ENCODE peak calls at places on chromosomes 4 and X, in nine cellular contexts. I is body of pancreas, M is tibial nerve, Y is thyroid gland, P is endothelial cell of umbilical vein, O is heart left ventricle, G is A549, Q is adrenal gland, N is erythroblast. T is an unnamed sample.

GRCh38 chr4:139453041-139453370 is 915 bp upstream of the RAB33B start:
- DNase-seq in Y (no peak), Q (no peak), M (peak), G (peak), N (peak), O (no peak), P (no peak), I (peak), T (no peak)

GRCh38 chr4:122762520-122762919 is 30.0 kb downstream of the BBS12 start:
- DNase-seq in O (no peak), Y (no peak), G (no peak), Q (no peak), I (no peak), N (no peak), P (no peak), M (no peak), T (no peak)

GRCh38 chr4:1008840-1009646 is 2.4 kb upstream of the FGFRL1 start:
- DNase-seq in O (peak), N (no peak), G (no peak), Q (peak), I (peak), M (no peak), Y (peak), P (peak), T (no peak)

GRCh38 chr4:15378493-15378892 is 49.3 kb upstream of the C1QTNF7 start:
- DNase-seq in Y (no peak), M (no peak), I (no peak), G (no peak), Q (no peak), O (no peak), P (no peak), N (no peak), T (no peak)

GRCh38 chrX:19225906-19226305 is 103.6 kb upstream of the ADGRG2 start:
- DNase-seq in P (no peak), N (no peak), I (no peak), Q (no peak), G (peak), Y (peak), M (no peak), O (no peak), T (peak)

GRCh38 chr4:76105652-76106051 is 31.1 kb downstream of the ART3 start:
- DNase-seq in Y (no peak), P (no peak), Q (no peak), O (no peak), I (no peak), N (no peak), M (no peak), G (no peak), T (no peak)

GRCh38 chr4:156830356-156830755 is 141.2 kb downstream of the PDGFC start:
- DNase-seq in M (no peak), P (no peak), Q (no peak), I (no peak), Y (no peak), G (no peak), N (no peak), O (no peak), T (peak)

GRCh38 chr4:151952137-151952536 is 191.3 kb upstream of the GATB start:
- DNase-seq in O (no peak), N (no peak), Y (no peak), P (no peak), G (no peak), Q (no peak), I (no peak), M (no peak), T (no peak)

GRCh38 chrX:7372843-7373525 is 225.0 kb upstream of the PUDP start:
- DNase-seq in G (no peak), Q (no peak), M (no peak), I (no peak), P (no peak), N (no peak), Y (no peak), O (no peak), T (peak)

GRCh38 chr4:38846015-38846414 is 10.6 kb downstream of the TLR6 start:
- DNase-seq in O (no peak), M (no peak), I (no peak), G (no peak), Q (no peak), N (no peak), Y (no peak), P (no peak), T (no peak)

GRCh38 chrX:11164433-11164832 is 53.3 kb downstream of the HCCS start:
- DNase-seq in G (no peak), M (no peak), N (no peak), P (no peak), O (peak), Y (no peak), I (no peak), Q (no peak), T (no peak)

GRCh38 chr4:44194365-44194764 is 254.2 kb downstream of the KCTD8 start:
- DNase-seq in Q (no peak), M (no peak), Y (no peak), N (no peak), P (peak), I (no peak), G (no peak), O (no peak), T (no peak)

GRCh38 chr4:38004062-38004461 is 43.9 kb downstream of the PTTG2 start:
- DNase-seq in G (no peak), P (no peak), I (no peak), Q (no peak), Y (peak), N (no peak), M (no peak), O (no peak), T (peak)

GRCh38 chr4:118400362-118400761 is 47.6 kb upstream of the PRSS12 start:
- DNase-seq in G (no peak), Q (no peak), Y (no peak), O (no peak), N (no peak), P (no peak), I (no peak), M (no peak), T (peak)

GRCh38 chr4:152106113-152106763 is 345.4 kb upstream of the GATB start:
- DNase-seq in M (peak), P (peak), Y (peak), G (peak), I (no peak), O (peak), N (peak), Q (peak), T (peak)

GRCh38 chr4:79248610-79249009 is 77.3 kb downstream of the NAA11 start:
- DNase-seq in P (no peak), Q (no peak), G (no peak), M (no peak), O (no peak), N (no peak), Y (no peak), I (no peak), T (no peak)

GRCh38 chrX:101219840-101220191 is 230 bp downstream of the DRP2 start:
- DNase-seq in O (no peak), Q (no peak), G (no peak), I (no peak), Y (no peak), M (no peak), N (no peak), P (no peak), T (peak)
- TF ChIP-seq POLR2A in O (no peak), Q (no peak), G (no peak), I (no peak), Y (no peak), M (no peak), N (no peak), P (no peak), T (no peak)

DNA sequence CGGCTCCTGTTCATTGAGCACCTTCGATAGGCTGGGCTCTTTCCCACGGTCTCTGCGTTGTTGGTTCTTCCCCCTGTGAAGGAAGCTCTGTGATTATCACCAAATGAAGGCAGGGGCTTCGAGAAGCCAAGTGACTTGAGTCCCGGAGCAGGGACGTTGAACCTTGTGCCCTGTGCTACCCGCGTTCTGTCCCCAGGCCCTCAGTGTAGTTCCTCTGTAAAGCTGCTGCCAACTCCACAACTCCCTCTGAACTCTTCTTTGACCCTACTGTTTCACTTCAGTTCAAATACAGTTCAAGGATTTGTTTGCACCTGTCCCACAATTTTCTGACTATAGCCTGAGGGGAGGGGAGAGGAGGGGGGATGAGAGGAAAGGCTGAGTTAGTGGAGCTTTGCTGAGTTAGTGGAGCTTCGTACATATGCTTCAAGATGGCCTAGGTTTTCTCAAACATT is 630 bp upstream of the PHF8 start:
- DNase-seq in I (no peak), Y (no peak), P (no peak), N (no peak), Q (no peak), O (no peak), M (no peak), G (no peak), T (no peak)
- TF ChIP-seq POLR2A in I (no peak), Y (no peak), P (no peak), N (no peak), Q (peak), O (no peak), M (no peak), G (peak), T (no peak)

GRCh38 chr4:8084031-8084660 is 74.5 kb downstream of the ABLIM2 start:
- DNase-seq in Q (no peak), Y (no peak), O (no peak), P (no peak), M (no peak), I (no peak), N (no peak), G (no peak), T (no peak)
- TF ChIP-seq POLR2A in Q (no peak), Y (no peak), O (no peak), P (no peak), M (no peak), I (no peak), N (no peak), G (no peak), T (no peak)

GRCh38 chr4:100100985-100101384 is 89.3 kb downstream of the DDIT4L start:
- DNase-seq in G (no peak), N (no peak), P (no peak), I (no peak), M (no peak), Y (no peak), O (no peak), Q (no peak), T (no peak)

GRCh38 chr4:100098681-100099080 is 91.6 kb downstream of the DDIT4L start:
- DNase-seq in Q (no peak), O (no peak), G (no peak), I (no peak), Y (no peak), P (no peak), N (no peak), M (no peak), T (no peak)

GRCh38 chr4:100095729-100096595 is 94.3 kb downstream of the DDIT4L start:
- DNase-seq in O (peak), Q (peak), M (peak), P (peak), I (peak), G (peak), N (peak), Y (peak), T (peak)

GRCh38 chr4:100099746-100100145 is 90.5 kb downstream of the DDIT4L start:
- DNase-seq in O (no peak), I (no peak), P (no peak), Q (no peak), G (no peak), Y (no peak), N (no peak), M (no peak), T (no peak)

DNA sequence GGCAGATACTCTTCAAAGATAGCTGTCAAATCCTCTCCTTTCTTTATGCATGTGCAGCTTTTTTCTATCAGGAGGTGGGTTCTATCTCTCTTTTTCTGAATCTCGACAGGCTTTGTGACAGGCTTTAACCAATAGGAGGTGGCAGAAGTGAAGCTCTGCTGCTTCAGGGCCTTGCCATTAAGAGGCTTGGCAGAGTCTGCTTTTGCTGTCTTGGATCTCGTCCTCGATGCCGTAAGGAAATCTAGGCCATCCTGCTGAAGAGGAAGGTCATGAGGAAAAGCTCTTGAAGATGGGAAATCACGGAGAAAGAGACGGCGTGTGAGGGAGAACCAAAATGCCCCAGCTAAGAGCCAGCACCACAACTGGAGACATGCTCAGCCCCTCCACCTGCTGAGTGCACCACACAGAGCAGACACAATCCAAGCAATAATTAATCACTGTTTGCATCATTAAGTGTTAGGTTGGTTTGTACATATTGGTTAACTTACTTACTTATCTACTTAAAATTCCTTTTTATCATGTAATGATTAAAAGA is 92.2 kb downstream of the DDIT4L start:
- DNase-seq in P (no peak), N (no peak), I (no peak), M (no peak), Y (no peak), G (no peak), Q (no peak), O (no peak), T (no peak)
- TF ChIP-seq POLR2A in P (no peak), N (no peak), I (no peak), M (no peak), Y (no peak), G (no peak), Q (no peak), O (no peak), T (no peak)

DNA sequence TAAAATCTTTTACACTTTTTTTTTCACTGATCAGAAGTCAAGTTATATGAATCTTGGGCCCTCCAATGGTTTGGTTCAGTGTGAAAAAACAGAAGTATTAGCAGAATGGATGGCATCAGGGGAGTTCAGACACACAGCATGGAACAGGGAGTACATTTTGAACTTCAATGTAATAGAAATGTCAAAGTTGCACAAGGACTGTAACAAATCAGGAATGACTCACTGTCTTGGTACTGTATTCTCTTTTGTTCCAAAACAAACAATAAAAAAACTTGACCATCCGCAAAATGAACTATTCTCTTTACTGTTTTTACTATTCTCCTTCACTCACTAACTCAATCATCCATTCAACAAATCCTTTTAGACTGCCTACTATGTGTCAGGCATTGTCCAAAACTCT is 401.0 kb downstream of the FSTL5 start:
- DNase-seq in G (no peak), N (no peak), Y (no peak), I (no peak), Q (no peak), M (no peak), P (peak), O (no peak), T (peak)
- TF ChIP-seq POLR2A in G (no peak), N (no peak), Y (no peak), I (no peak), Q (no peak), M (no peak), P (no peak), O (no peak), T (no peak)

GRCh38 chrX:74437530-74437929 is 16.2 kb downstream of the SLC16A2 start:
- DNase-seq in M (no peak), I (no peak), N (no peak), G (no peak), O (no peak), Q (no peak), P (no peak), Y (no peak), T (no peak)

GRCh38 chrX:74438771-74439170 is 17.5 kb downstream of the SLC16A2 start:
- DNase-seq in Q (no peak), P (no peak), M (no peak), O (no peak), I (no peak), G (no peak), Y (no peak), N (no peak), T (no peak)

GRCh38 chrX:74431807-74432206 is 10.5 kb downstream of the SLC16A2 start:
- DNase-seq in O (no peak), G (no peak), Y (no peak), P (no peak), M (no peak), N (no peak), I (no peak), Q (no peak), T (no peak)

GRCh38 chrX:74434336-74434735 is 13.0 kb downstream of the SLC16A2 start:
- DNase-seq in N (no peak), G (no peak), O (no peak), Q (no peak), M (no peak), Y (no peak), I (no peak), P (no peak), T (no peak)
- TF ChIP-seq POLR2A in N (no peak), G (no peak), O (no peak), Q (no peak), M (no peak), Y (no peak), I (no peak), P (no peak), T (no peak)

T was measured in IMR-90.